ENCODE peak calls at places on chromosomes 2 and 18, in six cellular contexts. One of them, this sample, is unnamed.
A peak's percentile ranks its signal among the peaks of the same experiment; 100 is the strongest.

GRCh38 chr2:128941676-128942075 is 623.0 kb upstream of the HS6ST1 start:
- DNase-seq in naive thymus-derived CD4-positive, alpha-beta T cell: no peak
- DNase-seq in heart left ventricle: no peak
- DNase-seq in epithelial cell of prostate: no peak
- DNase-seq in neural progenitor cell: no peak
- DNase-seq in uterus: no peak
- DNase-seq in this sample: no peak

GRCh38 chr2:236972491-236973379 is 113.0 kb upstream of the COPS8 start:
- DNase-seq in uterus: no peak
- DNase-seq in neural progenitor cell: peak; percentile 45
- DNase-seq in naive thymus-derived CD4-positive, alpha-beta T cell: no peak
- DNase-seq in heart left ventricle: peak; percentile 68
- DNase-seq in epithelial cell of prostate: peak; percentile 78
- DNase-seq in this sample: peak; percentile 87

GRCh38 chr2:177753682-177754475 is 318.7 kb downstream of the PDE11A start:
- DNase-seq in epithelial cell of prostate: peak; percentile 20
- DNase-seq in neural progenitor cell: peak; percentile 43
- DNase-seq in naive thymus-derived CD4-positive, alpha-beta T cell: no peak
- DNase-seq in heart left ventricle: peak; percentile 84
- DNase-seq in uterus: peak; percentile 85
- DNase-seq in this sample: no peak

GRCh38 chr2:207694811-207695281 is 16.6 kb upstream of the CCNYL1 start:
- DNase-seq in epithelial cell of prostate: no peak
- DNase-seq in naive thymus-derived CD4-positive, alpha-beta T cell: no peak
- DNase-seq in neural progenitor cell: no peak
- DNase-seq in uterus: no peak
- DNase-seq in heart left ventricle: no peak
- DNase-seq in this sample: no peak

GRCh38 chr2:65231121-65231520 is 3.5 kb downstream of the ACTR2 start:
- DNase-seq in epithelial cell of prostate: no peak
- DNase-seq in neural progenitor cell: no peak
- DNase-seq in naive thymus-derived CD4-positive, alpha-beta T cell: no peak
- DNase-seq in heart left ventricle: no peak
- DNase-seq in uterus: no peak
- DNase-seq in this sample: peak; percentile 53

GRCh38 chr2:152647417-152648010 is 69.7 kb downstream of the PRPF40A start:
- DNase-seq in uterus: peak; percentile 50
- DNase-seq in epithelial cell of prostate: no peak
- DNase-seq in neural progenitor cell: peak; percentile 45
- DNase-seq in naive thymus-derived CD4-positive, alpha-beta T cell: no peak
- DNase-seq in heart left ventricle: peak; percentile 85
- DNase-seq in this sample: no peak

GRCh38 chr2:214226061-214226460 is 184.8 kb upstream of the VWC2L start:
- DNase-seq in heart left ventricle: no peak
- DNase-seq in naive thymus-derived CD4-positive, alpha-beta T cell: no peak
- DNase-seq in neural progenitor cell: no peak
- DNase-seq in uterus: no peak
- DNase-seq in epithelial cell of prostate: no peak
- DNase-seq in this sample: no peak

GRCh38 chr2:64652231-64653173 is 1.2 kb downstream of the SERTAD2 start:
- DNase-seq in neural progenitor cell: peak; percentile 64
- DNase-seq in naive thymus-derived CD4-positive, alpha-beta T cell: no peak
- DNase-seq in heart left ventricle: peak; percentile 48
- DNase-seq in uterus: peak; percentile 59
- DNase-seq in epithelial cell of prostate: no peak
- DNase-seq in this sample: no peak

GRCh38 chr18:75178376-75178775 is 30.6 kb downstream of the PTGR3 start:
- DNase-seq in uterus: no peak
- DNase-seq in neural progenitor cell: no peak
- DNase-seq in epithelial cell of prostate: no peak
- DNase-seq in heart left ventricle: no peak
- DNase-seq in naive thymus-derived CD4-positive, alpha-beta T cell: no peak
- DNase-seq in this sample: no peak

GRCh38 chr2:231725476-231725875 is 17.2 kb downstream of the PTMA start:
- DNase-seq in epithelial cell of prostate: no peak
- DNase-seq in neural progenitor cell: no peak
- DNase-seq in uterus: no peak
- DNase-seq in heart left ventricle: no peak
- DNase-seq in naive thymus-derived CD4-positive, alpha-beta T cell: no peak
- DNase-seq in this sample: no peak

GRCh38 chr2:154924531-154924930 is 226.0 kb downstream of the KCNJ3 start:
- DNase-seq in neural progenitor cell: no peak
- DNase-seq in epithelial cell of prostate: no peak
- DNase-seq in uterus: no peak
- DNase-seq in heart left ventricle: no peak
- DNase-seq in naive thymus-derived CD4-positive, alpha-beta T cell: no peak
- DNase-seq in this sample: no peak

GRCh38 chr2:150060341-150060740 is 427.1 kb downstream of the RND3 start:
- DNase-seq in heart left ventricle: no peak
- DNase-seq in uterus: no peak
- DNase-seq in naive thymus-derived CD4-positive, alpha-beta T cell: no peak
- DNase-seq in epithelial cell of prostate: no peak
- DNase-seq in neural progenitor cell: no peak
- DNase-seq in this sample: no peak

GRCh38 chr2:74740395-74741075 is 86.5 kb downstream of the SEMA4F start:
- DNase-seq in heart left ventricle: peak; percentile 45
- DNase-seq in uterus: no peak
- DNase-seq in neural progenitor cell: no peak
- DNase-seq in epithelial cell of prostate: peak; percentile 95
- DNase-seq in naive thymus-derived CD4-positive, alpha-beta T cell: no peak
- DNase-seq in this sample: peak; percentile 95

GRCh38 chr2:201057089-201057499 is 14.4 kb downstream of the HYCC2 start:
- DNase-seq in heart left ventricle: no peak
- DNase-seq in uterus: no peak
- DNase-seq in naive thymus-derived CD4-positive, alpha-beta T cell: no peak
- DNase-seq in neural progenitor cell: no peak
- DNase-seq in epithelial cell of prostate: no peak
- DNase-seq in this sample: no peak

GRCh38 chr2:18503686-18504085 is 56.8 kb downstream of the RDH14 start:
- DNase-seq in uterus: no peak
- DNase-seq in neural progenitor cell: no peak
- DNase-seq in naive thymus-derived CD4-positive, alpha-beta T cell: no peak
- DNase-seq in epithelial cell of prostate: no peak
- DNase-seq in heart left ventricle: no peak
- DNase-seq in this sample: no peak

GRCh38 chr2:120879401-120880295 is 144.0 kb downstream of the GLI2 start:
- DNase-seq in neural progenitor cell: peak; percentile 44
- DNase-seq in naive thymus-derived CD4-positive, alpha-beta T cell: no peak
- DNase-seq in uterus: peak; percentile 41
- DNase-seq in epithelial cell of prostate: no peak
- DNase-seq in heart left ventricle: no peak
- DNase-seq in this sample: peak; percentile 16

GRCh38 chr18:63775166-63775730 is at the start of gene SERPINB7:
- DNase-seq in uterus: no peak
- DNase-seq in naive thymus-derived CD4-positive, alpha-beta T cell: no peak
- DNase-seq in heart left ventricle: no peak
- DNase-seq in neural progenitor cell: no peak
- DNase-seq in epithelial cell of prostate: peak; percentile 83
- DNase-seq in this sample: peak; percentile 55

GRCh38 chr2:217277646-217278048 is 417.8 kb upstream of the TNP1 start:
- DNase-seq in uterus: peak; percentile 32
- DNase-seq in epithelial cell of prostate: peak; percentile 68
- DNase-seq in naive thymus-derived CD4-positive, alpha-beta T cell: no peak
- DNase-seq in heart left ventricle: peak; percentile 49
- DNase-seq in neural progenitor cell: no peak
- DNase-seq in this sample: peak; percentile 50

GRCh38 chr2:132715554-132715953 is 45.5 kb upstream of the LYPD1 start:
- DNase-seq in uterus: no peak
- DNase-seq in neural progenitor cell: no peak
- DNase-seq in naive thymus-derived CD4-positive, alpha-beta T cell: no peak
- DNase-seq in heart left ventricle: no peak
- DNase-seq in epithelial cell of prostate: no peak
- DNase-seq in this sample: no peak

GRCh38 chr2:225512873-225513580 is 113.5 kb downstream of the NYAP2 start:
- DNase-seq in heart left ventricle: no peak
- DNase-seq in naive thymus-derived CD4-positive, alpha-beta T cell: no peak
- DNase-seq in neural progenitor cell: no peak
- DNase-seq in uterus: no peak
- DNase-seq in epithelial cell of prostate: no peak
- DNase-seq in this sample: no peak

GRCh38 chr2:239395524-239395923 is 5.3 kb downstream of the HDAC4 start:
- DNase-seq in uterus: peak; percentile 8
- DNase-seq in neural progenitor cell: no peak
- DNase-seq in naive thymus-derived CD4-positive, alpha-beta T cell: no peak
- DNase-seq in heart left ventricle: peak; percentile 51
- DNase-seq in epithelial cell of prostate: no peak
- DNase-seq in this sample: no peak

GRCh38 chr18:63161728-63162195 is 157.8 kb downstream of the BCL2 start:
- DNase-seq in neural progenitor cell: no peak
- DNase-seq in epithelial cell of prostate: peak; percentile 85
- DNase-seq in heart left ventricle: peak; percentile 60
- DNase-seq in uterus: peak; percentile 92
- DNase-seq in naive thymus-derived CD4-positive, alpha-beta T cell: peak; percentile 78
- DNase-seq in this sample: peak; percentile 90

GRCh38 chr18:49460958-49461601 is 635 bp upstream of the DYM start:
- DNase-seq in uterus: no peak
- DNase-seq in epithelial cell of prostate: no peak
- DNase-seq in neural progenitor cell: no peak
- DNase-seq in naive thymus-derived CD4-positive, alpha-beta T cell: no peak
- DNase-seq in heart left ventricle: no peak
- DNase-seq in this sample: no peak

GRCh38 chr18:5197032-5197434 is at the start of gene AKAIN1:
- DNase-seq in neural progenitor cell: peak; percentile 95
- DNase-seq in uterus: no peak
- DNase-seq in heart left ventricle: peak; percentile 48
- DNase-seq in naive thymus-derived CD4-positive, alpha-beta T cell: peak; percentile 29
- DNase-seq in epithelial cell of prostate: no peak
- DNase-seq in this sample: peak; percentile 17

GRCh38 chr18:10040287-10041011 is 126.6 kb downstream of the VAPA start:
- DNase-seq in uterus: peak; percentile 69
- DNase-seq in epithelial cell of prostate: no peak
- DNase-seq in naive thymus-derived CD4-positive, alpha-beta T cell: no peak
- DNase-seq in neural progenitor cell: no peak
- DNase-seq in heart left ventricle: peak; percentile 52
- DNase-seq in this sample: no peak

GRCh38 chr2:197286805-197287595 is 23.6 kb downstream of the ANKRD44 start:
- DNase-seq in neural progenitor cell: no peak
- DNase-seq in epithelial cell of prostate: peak; percentile 76
- DNase-seq in heart left ventricle: peak; percentile 54
- DNase-seq in naive thymus-derived CD4-positive, alpha-beta T cell: no peak
- DNase-seq in uterus: peak; percentile 86
- DNase-seq in this sample: peak; percentile 81

GRCh38 chr2:112021781-112022231 is 33.3 kb upstream of the TMEM87B start:
- DNase-seq in uterus: no peak
- DNase-seq in heart left ventricle: no peak
- DNase-seq in naive thymus-derived CD4-positive, alpha-beta T cell: no peak
- DNase-seq in neural progenitor cell: no peak
- DNase-seq in epithelial cell of prostate: no peak
- DNase-seq in this sample: no peak

GRCh38 chr2:216074794-216075193 is 6.8 kb downstream of the PECR start:
- DNase-seq in neural progenitor cell: no peak
- DNase-seq in uterus: no peak
- DNase-seq in naive thymus-derived CD4-positive, alpha-beta T cell: no peak
- DNase-seq in heart left ventricle: no peak
- DNase-seq in epithelial cell of prostate: no peak
- DNase-seq in this sample: no peak

GRCh38 chr2:39516347-39517101 is 79.4 kb upstream of the MAP4K3 start:
- DNase-seq in naive thymus-derived CD4-positive, alpha-beta T cell: no peak
- DNase-seq in heart left ventricle: peak; percentile 75
- DNase-seq in uterus: peak; percentile 75
- DNase-seq in epithelial cell of prostate: no peak
- DNase-seq in neural progenitor cell: peak; percentile 52
- DNase-seq in this sample: no peak

GRCh38 chr18:23719634-23720201 is 30.5 kb downstream of the LAMA3 start:
- DNase-seq in neural progenitor cell: no peak
- DNase-seq in uterus: peak; percentile 72
- DNase-seq in naive thymus-derived CD4-positive, alpha-beta T cell: no peak
- DNase-seq in heart left ventricle: no peak
- DNase-seq in epithelial cell of prostate: peak; percentile 69
- DNase-seq in this sample: peak; percentile 93

GRCh38 chr2:238239552-238239871 is 326 bp downstream of the HES6 start:
- DNase-seq in epithelial cell of prostate: no peak
- DNase-seq in neural progenitor cell: peak; percentile 71
- DNase-seq in naive thymus-derived CD4-positive, alpha-beta T cell: no peak
- DNase-seq in heart left ventricle: no peak
- DNase-seq in uterus: no peak
- DNase-seq in this sample: no peak

DNA sequence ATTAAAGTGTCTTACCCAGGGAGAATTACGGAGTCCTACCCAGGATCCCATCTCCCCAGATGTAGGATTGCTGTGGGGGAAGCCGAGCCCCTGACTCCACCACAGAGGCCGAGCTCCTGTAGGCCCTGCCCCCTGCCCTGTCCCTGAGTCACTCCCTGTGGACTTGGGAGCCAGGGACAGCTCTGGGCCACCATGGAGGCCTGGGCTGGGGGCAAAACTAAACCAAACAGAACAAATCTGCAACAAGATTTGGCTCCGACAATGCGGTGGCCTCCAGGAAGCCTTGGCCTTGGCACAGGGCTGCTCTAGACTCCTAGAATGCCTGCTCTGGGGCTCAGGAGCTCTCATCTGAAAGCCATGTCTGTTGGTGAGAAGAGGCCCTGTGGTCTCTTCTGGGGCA is 99.3 kb upstream of the PXDN start:
- DNase-seq in neural progenitor cell: no peak
- DNase-seq in heart left ventricle: no peak
- DNase-seq in naive thymus-derived CD4-positive, alpha-beta T cell: no peak
- DNase-seq in uterus: no peak
- DNase-seq in epithelial cell of prostate: no peak
- DNase-seq in this sample: no peak
- H3K27ac ChIP-seq in neural progenitor cell: no peak overlapping the region
- H3K27ac ChIP-seq in heart left ventricle: no peak overlapping the region
- H3K27ac ChIP-seq in naive thymus-derived CD4-positive, alpha-beta T cell: no peak overlapping the region
- H3K27ac ChIP-seq in uterus: no peak overlapping the region
- H3K27ac ChIP-seq in epithelial cell of prostate: no peak overlapping the region
- H3K27ac ChIP-seq in this sample: no peak overlapping the region

GRCh38 chr2:101961287-101962242 is 30.2 kb upstream of the IL1R2 start:
- DNase-seq in heart left ventricle: peak; percentile 87
- DNase-seq in uterus: peak; percentile 92
- DNase-seq in naive thymus-derived CD4-positive, alpha-beta T cell: no peak
- DNase-seq in epithelial cell of prostate: no peak
- DNase-seq in neural progenitor cell: no peak
- DNase-seq in this sample: no peak
- H3K27ac ChIP-seq in heart left ventricle: peak overlapping the region; percentile 63
- H3K27ac ChIP-seq in uterus: peak overlapping the region; percentile 84
- H3K27ac ChIP-seq in naive thymus-derived CD4-positive, alpha-beta T cell: no peak overlapping the region
- H3K27ac ChIP-seq in epithelial cell of prostate: no peak overlapping the region
- H3K27ac ChIP-seq in neural progenitor cell: no peak overlapping the region
- H3K27ac ChIP-seq in this sample: peak overlapping the region; percentile 62

GRCh38 chr2:162241571-162241970 is 1.7 kb downstream of the FAP start:
- DNase-seq in naive thymus-derived CD4-positive, alpha-beta T cell: no peak
- DNase-seq in uterus: no peak
- DNase-seq in epithelial cell of prostate: no peak
- DNase-seq in neural progenitor cell: no peak
- DNase-seq in heart left ventricle: no peak
- DNase-seq in this sample: no peak
- H3K27ac ChIP-seq in naive thymus-derived CD4-positive, alpha-beta T cell: no peak overlapping the region
- H3K27ac ChIP-seq in uterus: peak overlapping the region; percentile 77
- H3K27ac ChIP-seq in epithelial cell of prostate: peak overlapping the region; percentile 98
- H3K27ac ChIP-seq in neural progenitor cell: no peak overlapping the region
- H3K27ac ChIP-seq in heart left ventricle: no peak overlapping the region
- H3K27ac ChIP-seq in this sample: no peak overlapping the region

DNA sequence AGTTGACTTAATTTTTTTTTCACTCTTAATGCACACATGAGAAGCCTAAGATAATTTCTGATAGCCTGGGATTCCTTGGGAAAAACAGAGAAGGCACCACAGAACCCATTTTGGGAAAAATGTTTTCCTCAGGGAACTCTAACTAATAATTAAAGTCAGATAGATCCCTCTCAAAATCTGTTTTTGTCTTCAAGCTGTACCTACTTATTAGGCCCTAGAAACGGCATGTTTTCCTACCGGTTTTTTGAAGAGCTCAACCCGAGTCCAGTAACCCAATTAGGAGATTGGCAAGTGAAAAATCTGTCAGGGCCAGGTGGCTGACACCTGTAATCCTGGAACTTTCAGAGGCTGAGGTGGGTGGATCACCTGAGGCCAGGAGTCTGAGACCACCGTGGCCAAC is 16.1 kb upstream of the PDK1 start:
- DNase-seq in naive thymus-derived CD4-positive, alpha-beta T cell: no peak
- DNase-seq in uterus: no peak
- DNase-seq in neural progenitor cell: no peak
- DNase-seq in epithelial cell of prostate: no peak
- DNase-seq in heart left ventricle: no peak
- DNase-seq in this sample: no peak
- H3K27ac ChIP-seq in naive thymus-derived CD4-positive, alpha-beta T cell: no peak overlapping the region
- H3K27ac ChIP-seq in uterus: no peak overlapping the region
- H3K27ac ChIP-seq in neural progenitor cell: no peak overlapping the region
- H3K27ac ChIP-seq in epithelial cell of prostate: no peak overlapping the region
- H3K27ac ChIP-seq in heart left ventricle: no peak overlapping the region
- H3K27ac ChIP-seq in this sample: no peak overlapping the region